ENCODE peak calls at places on chromosomes 7 and 10, in five cellular contexts. M is LNCaP clone FGC, A is dorsolateral prefrontal cortex, U is heart left ventricle, C is bronchial epithelial cell. R is an unnamed sample.

GRCh38 chr7:140674356-140674800 is 1.6 kb downstream of the ADCK2 start:
- DNase-seq in M (no peak), A (no peak), U (no peak), C (no peak), R (no peak)

GRCh38 chr7:98797150-98797549 is 72.7 kb downstream of the TMEM130 start:
- DNase-seq in M (no peak), A (no peak), U (no peak), C (no peak), R (no peak)

GRCh38 chr10:104123397-104123796 is 1.4 kb downstream of the SFR1 start:
- DNase-seq in M (no peak), A (no peak), U (no peak), C (peak; percentile 50), R (peak; percentile 39)

GRCh38 chr10:79248341-79248931 is 98.8 kb upstream of the PPIF start:
- DNase-seq in M (no peak), A (peak; percentile 75), U (no peak), C (no peak), R (peak; percentile 94)

GRCh38 chr7:39720586-39720985 is 97.2 kb downstream of the RALA start:
- DNase-seq in M (peak; percentile 80), A (no peak), U (no peak), C (peak; percentile 95), R (no peak)

GRCh38 chr10:5413012-5413938 is 918 bp downstream of the NET1 start:
- DNase-seq in M (no peak), A (no peak), U (no peak), C (peak; percentile 63), R (peak; percentile 52)

GRCh38 chr10:24790599-24790998 is 66.9 kb upstream of the ARHGAP21 start:
- DNase-seq in M (no peak), A (peak; percentile 79), U (no peak), C (no peak), R (no peak)

GRCh38 chr10:47453435-47454293 is 30.3 kb downstream of the ANXA8 start:
- DNase-seq in M (no peak), A (no peak), U (no peak), C (no peak), R (no peak)

GRCh38 chr10:7444576-7445226 is 33.9 kb upstream of the SFMBT2 start:
- DNase-seq in M (no peak), A (peak; percentile 65), U (no peak), C (no peak), R (no peak)

GRCh38 chr10:26361946-26362345 is 76.2 kb upstream of the APBB1IP start:
- DNase-seq in M (no peak), A (no peak), U (no peak), C (no peak), R (no peak)

GRCh38 chr10:106078796-106079576 is 1085.5 kb downstream of the SORCS1 start:
- DNase-seq in M (no peak), A (no peak), U (no peak), C (peak; percentile 38), R (peak; percentile 15)

GRCh38 chr10:21757601-21757901 is 223.5 kb downstream of the MLLT10 start:
- DNase-seq in M (no peak), A (no peak), U (no peak), C (no peak), R (no peak)

GRCh38 chr10:69696073-69696731 is 66.2 kb downstream of the FAM241B start:
- DNase-seq in M (no peak), A (no peak), U (no peak), C (peak; percentile 92), R (peak; percentile 85)

GRCh38 chr7:91264924-91265681 is 870 bp downstream of the FZD1 start:
- DNase-seq in M (peak; percentile 49), A (peak; percentile 44), U (peak; percentile 73), C (peak; percentile 52), R (peak; percentile 81)

GRCh38 chr10:100827819-100828743 is 82.7 kb downstream of the PAX2 start:
- DNase-seq in M (no peak), A (no peak), U (peak; percentile 70), C (no peak), R (no peak)
- TF ChIP-seq CTCF in M (peak; percentile 29), A (no peak), U (no peak), C (peak; percentile 14), R (peak; percentile 3)

GRCh38 chr7:35241431-35241830 is 12.5 kb downstream of the TBX20 start:
- DNase-seq in M (no peak), A (no peak), U (no peak), C (no peak), R (no peak)
- H3K4me3 ChIP-seq in M (no peak overlapping the region), A (no peak overlapping the region), U (no peak overlapping the region), C (no peak overlapping the region), R (no peak overlapping the region)

GRCh38 chr10:32961343-32961891 is 3.4 kb upstream of the ITGB1 start:
- DNase-seq in M (no peak), A (no peak), U (no peak), C (no peak), R (no peak)

GRCh38 chr10:32963102-32963501 is 5.1 kb upstream of the ITGB1 start:
- DNase-seq in M (no peak), A (no peak), U (no peak), C (peak; percentile 87), R (peak; percentile 74)

GRCh38 chr10:32962541-32962940 is 4.5 kb upstream of the ITGB1 start:
- DNase-seq in M (no peak), A (no peak), U (no peak), C (no peak), R (no peak)

GRCh38 chr10:32960022-32960421 is 2.0 kb upstream of the ITGB1 start:
- DNase-seq in M (no peak), A (no peak), U (no peak), C (no peak), R (no peak)

DNA sequence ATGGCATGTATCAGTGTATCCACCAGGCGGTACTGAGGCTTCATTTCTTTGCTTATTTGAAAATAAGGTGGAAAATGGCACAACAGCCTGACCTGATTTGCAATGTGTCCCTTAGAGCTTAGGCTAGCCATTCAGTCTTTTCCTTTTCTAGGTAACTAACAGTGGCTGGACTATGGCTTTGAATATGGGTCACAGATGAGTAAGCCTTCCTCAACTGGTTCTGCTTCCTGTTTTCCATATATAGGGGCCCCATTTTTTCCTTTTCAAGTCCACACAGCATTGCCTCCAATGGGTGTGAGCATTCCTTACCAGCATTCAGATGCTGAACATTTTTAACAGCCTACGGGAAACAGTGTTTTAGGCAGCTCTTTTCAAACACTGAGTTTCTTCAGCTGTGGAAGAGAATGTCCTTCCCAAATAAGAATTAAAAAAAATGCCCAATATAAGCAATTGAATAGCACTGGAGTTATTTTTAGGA is 3.9 kb upstream of the ITGB1 start:
- DNase-seq in M (no peak), A (no peak), U (no peak), C (peak; percentile 95), R (peak; percentile 90)
- TF ChIP-seq CTCF in M (no peak), A (no peak), U (no peak), C (peak; percentile 21), R (no peak)

DNA sequence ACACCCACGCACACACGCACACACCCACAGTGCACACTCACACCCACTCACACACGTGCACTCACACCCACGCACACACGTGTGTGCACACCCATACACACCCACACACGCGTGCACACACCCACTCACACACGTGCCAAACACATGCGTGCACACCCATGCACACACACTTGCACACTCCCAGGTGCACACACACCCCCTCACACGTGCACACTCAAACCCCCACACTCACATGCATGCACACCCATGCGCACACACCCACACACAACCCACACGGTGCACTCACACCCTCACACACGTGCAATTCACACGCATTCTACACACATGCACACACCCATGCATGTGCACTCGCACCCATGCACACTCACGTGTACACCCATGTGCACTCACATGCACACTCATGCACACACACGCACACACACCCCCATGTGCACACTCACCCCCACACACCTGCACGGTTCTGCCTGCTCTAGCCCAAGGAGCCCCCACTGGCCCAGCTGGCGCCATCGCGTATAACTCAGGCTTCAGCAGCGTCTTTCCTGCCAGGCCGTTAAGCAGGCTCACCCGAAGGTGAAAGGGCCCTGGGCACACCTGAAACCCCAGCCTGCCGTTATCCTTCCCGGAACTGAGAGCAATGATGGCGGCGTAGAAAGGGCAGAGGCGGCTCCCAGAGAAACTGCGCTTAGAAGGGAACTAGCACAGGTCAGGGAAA is 63.9 kb upstream of the PDGFA start:
- DNase-seq in M (no peak), A (no peak), U (peak; percentile 31), C (no peak), R (no peak)
- H3K4me3 ChIP-seq in M (no peak overlapping the region), A (no peak overlapping the region), U (no peak overlapping the region), C (no peak overlapping the region), R (no peak overlapping the region)

GRCh38 chr10:23156447-23157150 is 35.5 kb upstream of the PTF1A start:
- DNase-seq in M (no peak), A (no peak), U (no peak), C (no peak), R (no peak)

GRCh38 chr10:23155166-23155565 is 36.9 kb upstream of the PTF1A start:
- DNase-seq in M (no peak), A (no peak), U (no peak), C (peak; percentile 27), R (no peak)

GRCh38 chr10:23158370-23158769 is 33.7 kb upstream of the PTF1A start:
- DNase-seq in M (peak; percentile 22), A (peak; percentile 49), U (no peak), C (peak; percentile 57), R (peak; percentile 55)

GRCh38 chr10:23157239-23157661 is 34.9 kb upstream of the PTF1A start:
- DNase-seq in M (no peak), A (no peak), U (no peak), C (no peak), R (no peak)

GRCh38 chr10:23157691-23158369 is 34.3 kb upstream of the PTF1A start:
- DNase-seq in M (peak; percentile 6), A (no peak), U (no peak), C (peak; percentile 52), R (peak; percentile 45)
- TF ChIP-seq CTCF in M (peak; percentile 65), A (no peak), U (no peak), C (peak; percentile 37), R (peak; percentile 13)

DNA sequence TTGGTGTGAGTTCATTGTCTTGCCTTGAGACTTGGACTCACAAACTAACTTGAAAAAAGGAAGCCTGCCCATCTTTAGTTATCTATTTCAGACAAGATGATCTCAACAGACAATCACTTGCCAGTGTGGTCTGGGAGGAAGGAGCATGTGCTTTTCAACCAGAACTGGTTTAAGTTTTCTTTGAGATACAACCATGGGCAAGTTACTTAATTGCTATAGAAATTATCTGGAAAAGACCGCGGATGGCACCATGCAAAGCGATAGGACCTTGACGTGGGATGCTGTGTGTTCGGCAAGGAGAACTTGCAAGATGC is 77.1 kb downstream of the KIAA1549 start:
- DNase-seq in M (no peak), A (no peak), U (no peak), C (no peak), R (no peak)
- H3K4me3 ChIP-seq in M (no peak overlapping the region), A (no peak overlapping the region), U (no peak overlapping the region), C (no peak overlapping the region), R (no peak overlapping the region)

GRCh38 chr7:117993377-117994003 is 120.2 kb upstream of the CTTNBP2 start:
- DNase-seq in M (peak; percentile 15), A (peak; percentile 39), U (no peak), C (peak; percentile 62), R (peak; percentile 51)
- TF ChIP-seq CTCF in M (peak; percentile 66), A (peak; percentile 53), U (no peak), C (peak; percentile 64), R (peak; percentile 63)

GRCh38 chr10:60574388-60574787 is 184.7 kb upstream of the ANK3 start:
- DNase-seq in M (no peak), A (no peak), U (no peak), C (peak; percentile 27), R (no peak)

GRCh38 chr10:60573342-60573741 is 183.7 kb upstream of the ANK3 start:
- DNase-seq in M (no peak), A (peak; percentile 28), U (no peak), C (no peak), R (no peak)

GRCh38 chr10:60570272-60570865 is 180.7 kb upstream of the ANK3 start:
- DNase-seq in M (no peak), A (no peak), U (no peak), C (no peak), R (no peak)

GRCh38 chr10:60570941-60571340 is 181.3 kb upstream of the ANK3 start:
- DNase-seq in M (no peak), A (no peak), U (no peak), C (no peak), R (no peak)

GRCh38 chr10:60572511-60573194 is 183.0 kb upstream of the ANK3 start:
- DNase-seq in M (peak; percentile 52), A (peak; percentile 74), U (no peak), C (peak; percentile 59), R (peak; percentile 78)
- H3K4me3 ChIP-seq in M (peak overlapping the region; percentile 37), A (peak overlapping the region; percentile 57), U (peak overlapping the region; percentile 54), C (peak overlapping the region; percentile 20), R (peak overlapping the region; percentile 44)

R was measured in astrocyte of the spinal cord.